ENCODE peak calls at places on chromosomes 6 and 20, in six cellular contexts. U is IMR-90, E is tibial artery, Z is thoracic aorta, W is mucosa of descending colon, C is fibroblast of lung. R is an unnamed sample.

GRCh38 chr6:152748843-152749242 is 1.8 kb upstream of the VIP start:
- DNase-seq in W (no peak), E (no peak), Z (no peak), U (peak; percentile 33), C (peak; percentile 22), R (peak; percentile 28)

GRCh38 chr20:50199703-50200102 is 9.1 kb downstream of the CEBPB start:
- DNase-seq in Z (no peak), U (no peak), C (no peak), W (no peak), E (no peak), R (no peak)

GRCh38 chr6:473356-473755 is 81.8 kb downstream of the IRF4 start:
- DNase-seq in W (no peak), U (no peak), E (no peak), Z (no peak), C (no peak), R (no peak)

GRCh38 chr20:47353697-47354387 is 2.7 kb downstream of the ZMYND8 start:
- DNase-seq in U (no peak), E (no peak), C (peak; percentile 57), W (no peak), Z (no peak), R (no peak)

GRCh38 chr6:155493694-155494143 is 38.1 kb upstream of the NOX3 start:
- DNase-seq in C (peak; percentile 99), U (peak; percentile 100), W (no peak), E (peak; percentile 80), Z (peak; percentile 42), R (peak; percentile 89)

GRCh38 chr6:12645941-12646340 is 70.6 kb upstream of the PHACTR1 start:
- DNase-seq in C (no peak), Z (no peak), W (no peak), U (peak; percentile 1), E (no peak), R (no peak)

GRCh38 chr6:140366991-140367390 is 992.5 kb upstream of the CITED2 start:
- DNase-seq in Z (no peak), W (no peak), C (peak; percentile 84), U (peak; percentile 95), E (no peak), R (no peak)

GRCh38 chr20:44692932-44693476 is 22.2 kb upstream of the CCN5 start:
- DNase-seq in C (peak; percentile 97), E (peak; percentile 96), U (peak; percentile 93), Z (peak; percentile 84), W (no peak), R (peak; percentile 97)

GRCh38 chr6:131035582-131035981 is 27.5 kb downstream of the EPB41L2 start:
- DNase-seq in U (no peak), E (no peak), C (no peak), Z (no peak), W (no peak), R (no peak)

GRCh38 chr6:137043710-137044365 is 927 bp downstream of the IL20RA start:
- DNase-seq in Z (no peak), E (no peak), U (peak; percentile 28), C (peak; percentile 61), W (no peak), R (peak; percentile 4)

GRCh38 chr6:9101920-9102319 is 666.6 kb upstream of the SLC35B3 start:
- DNase-seq in E (no peak), U (no peak), Z (no peak), W (no peak), C (no peak), R (no peak)

GRCh38 chr20:24098886-24099285 is 110.3 kb upstream of the GGTLC1 start:
- DNase-seq in W (no peak), C (no peak), Z (no peak), E (no peak), U (peak; percentile 17), R (no peak)

GRCh38 chr20:17761612-17762011 is 61.8 kb downstream of the BANF2 start:
- DNase-seq in C (no peak), E (no peak), Z (no peak), W (no peak), U (no peak), R (no peak)

GRCh38 chr20:35298264-35298663 is 6.0 kb upstream of the FAM83C start:
- DNase-seq in E (no peak), Z (no peak), C (no peak), U (no peak), W (no peak), R (no peak)

GRCh38 chr6:46281110-46281509 is 110.3 kb upstream of the ENPP5 start:
- DNase-seq in C (no peak), E (no peak), U (no peak), Z (no peak), W (no peak), R (no peak)

GRCh38 chr6:152272486-152272885 is 364.7 kb downstream of the SYNE1 start:
- DNase-seq in Z (no peak), E (no peak), U (no peak), W (no peak), C (no peak), R (no peak)

GRCh38 chr20:51059862-51060261 is 37.0 kb upstream of the KCNG1 start:
- DNase-seq in C (peak; percentile 6), W (no peak), U (peak; percentile 20), Z (no peak), E (no peak), R (no peak)

GRCh38 chr20:50194831-50195523 is 4.3 kb downstream of the CEBPB start:
- DNase-seq in U (no peak), E (peak; percentile 34), C (peak; percentile 58), Z (no peak), W (no peak), R (no peak)

GRCh38 chr6:38720295-38720694 is 5.2 kb downstream of the DNAH8 start:
- DNase-seq in W (no peak), C (no peak), E (no peak), Z (no peak), U (peak; percentile 10), R (no peak)

GRCh38 chr20:61763740-61764400 is 301.8 kb downstream of the TAF4 start:
- DNase-seq in W (no peak), U (no peak), C (no peak), E (peak; percentile 5), Z (no peak), R (no peak)

GRCh38 chr20:62208805-62209755 is 11.0 kb downstream of the HRH3 start:
- DNase-seq in U (no peak), C (no peak), E (no peak), W (no peak), Z (no peak), R (no peak)

GRCh38 chr6:68633654-68634502 is 1.2 kb upstream of the ADGRB3 start:
- DNase-seq in C (no peak), U (no peak), E (no peak), Z (no peak), W (no peak), R (no peak)

GRCh38 chr6:61842005-61842404 is 444.0 kb downstream of the KHDRBS2 start:
- DNase-seq in C (no peak), E (no peak), W (no peak), U (no peak), Z (no peak), R (no peak)

GRCh38 chr6:45480697-45481415 is 103.1 kb upstream of the SUPT3H start:
- DNase-seq in C (no peak), Z (no peak), W (no peak), E (no peak), U (no peak), R (no peak)

GRCh38 chr20:5402903-5403531 is 86.3 kb upstream of the PROKR2 start:
- DNase-seq in W (no peak), U (peak; percentile 11), C (no peak), Z (no peak), E (no peak), R (peak; percentile 24)

GRCh38 chr6:74410630-74411029 is 714.6 kb downstream of the CD109 start:
- DNase-seq in E (no peak), Z (no peak), W (no peak), C (peak; percentile 3), U (peak; percentile 40), R (no peak)

GRCh38 chr6:9139762-9140161 is 704.4 kb upstream of the SLC35B3 start:
- DNase-seq in C (peak; percentile 83), U (peak; percentile 88), Z (no peak), W (no peak), E (no peak), R (peak; percentile 90)

GRCh38 chr6:73081955-73082354 is 143.3 kb downstream of the KHDC1L start:
- DNase-seq in W (no peak), E (no peak), C (no peak), Z (no peak), U (no peak), R (no peak)

GRCh38 chr20:24577271-24577909 is 108.0 kb downstream of the SYNDIG1 start:
- DNase-seq in Z (no peak), E (no peak), U (no peak), W (no peak), C (no peak), R (no peak)

GRCh38 chr6:106100755-106101154 is 14.6 kb downstream of the PRDM1 start:
- DNase-seq in Z (no peak), U (no peak), W (no peak), C (no peak), E (no peak), R (no peak)

GRCh38 chr20:17854307-17854903 is 114.2 kb downstream of the SNX5 start:
- DNase-seq in C (peak; percentile 47), W (peak; percentile 83), E (peak; percentile 51), Z (no peak), U (peak; percentile 44), R (no peak)

DNA sequence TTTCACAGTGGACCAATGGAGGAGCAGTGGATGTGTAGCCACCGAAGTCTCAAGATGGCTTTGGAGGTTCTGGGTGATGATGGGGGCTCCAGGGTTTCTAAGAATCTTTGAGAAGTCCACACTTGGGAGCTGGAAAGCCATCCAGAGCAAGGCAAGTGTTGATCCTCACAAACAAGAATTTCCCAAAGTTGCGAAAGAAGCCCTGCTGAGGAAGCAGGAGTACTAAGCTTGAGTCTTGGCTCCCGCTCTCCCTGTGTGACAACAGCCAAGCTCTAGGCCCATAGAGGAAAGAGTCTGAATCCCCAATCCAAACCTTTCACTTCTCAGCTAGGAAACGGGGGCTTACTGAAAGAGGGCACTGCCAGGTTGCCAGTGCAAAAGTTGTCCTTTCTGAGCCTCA is 106.0 kb downstream of the EDN3 start:
- DNase-seq in C (no peak), Z (no peak), U (no peak), W (no peak), E (no peak), R (no peak)
- H3K4me3 ChIP-seq in C (no peak overlapping the region), Z (no peak overlapping the region), U (no peak overlapping the region), W (no peak overlapping the region), E (no peak overlapping the region), R (no peak overlapping the region)

GRCh38 chr20:10652185-10652584 is 21.6 kb downstream of the JAG1 start:
- DNase-seq in U (no peak), W (no peak), E (peak; percentile 20), Z (no peak), C (no peak), R (no peak)
- H3K4me1 ChIP-seq in U (peaks cover 37% of the 10 kb centered on the region), W (peaks cover 16% of the 10 kb centered on the region), E (peaks cover 100% of the 10 kb centered on the region), Z (peaks cover 97% of the 10 kb centered on the region), C (peaks cover 23% of the 10 kb centered on the region), R (no peaks in the 10 kb centered on the region)

DNA sequence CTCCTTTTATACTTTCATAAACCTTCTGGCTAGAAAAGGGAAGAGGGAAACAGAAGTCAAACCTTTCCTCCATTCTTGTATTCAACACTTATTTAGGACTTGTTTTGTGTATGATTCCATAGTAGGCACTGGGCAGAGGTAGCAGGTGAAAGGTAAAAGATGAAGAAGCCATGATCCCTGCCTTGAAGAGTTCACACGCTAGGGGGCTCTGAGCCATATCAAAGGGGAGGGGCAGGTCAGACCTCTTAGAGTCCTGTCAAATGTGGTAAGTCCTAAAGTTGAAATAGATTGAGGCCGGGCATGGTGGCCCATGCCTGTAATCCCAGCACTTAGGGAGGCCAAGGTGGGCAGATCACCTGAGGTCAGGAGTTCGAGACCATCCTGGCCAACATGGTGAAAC is 85.5 kb downstream of the NDUFAF5 start:
- DNase-seq in C (no peak), U (no peak), Z (no peak), E (no peak), W (no peak), R (no peak)
- TF ChIP-seq CTCF in C (no peak), U (no peak), Z (no peak), E (no peak), W (no peak), R (no peak)

GRCh38 chr20:56974499-56975250 is 291.8 kb downstream of the BMP7 start:
- DNase-seq in U (peak; percentile 37), W (peak; percentile 46), E (no peak), C (peak; percentile 45), Z (no peak), R (no peak)
- H3K4me3 ChIP-seq in U (no peak overlapping the region), W (no peak overlapping the region), E (no peak overlapping the region), C (no peak overlapping the region), Z (no peak overlapping the region), R (no peak overlapping the region)